ENCODE peak calls at places on chromosomes 4 and X, in seven cellular contexts. P, M, N, U, V, H and Q are unnamed samples.

GRCh38 chrX:28586291-28586690 is 955 bp upstream of the IL1RAPL1 start:
- DNase-seq in H (peak; percentile 59), V (no peak), N (peak; percentile 25), U (no peak), M (no peak), P (no peak), Q (no peak)

GRCh38 chr4:184396001-184396400 is 78.3 kb downstream of the IRF2 start:
- DNase-seq in H (no peak), N (no peak), P (peak; percentile 59), M (no peak), U (no peak), V (peak; percentile 41), Q (peak; percentile 51)

GRCh38 chrX:7111518-7111917 is 36.0 kb upstream of the STS start:
- DNase-seq in M (no peak), V (no peak), N (no peak), H (no peak), P (no peak), U (no peak), Q (no peak)

GRCh38 chr4:96145671-96146070 is 305.8 kb downstream of the PDHA2 start:
- DNase-seq in P (no peak), V (no peak), U (no peak), M (no peak), N (no peak), H (peak; percentile 34), Q (no peak)

GRCh38 chrX:23246001-23246400 is 88.6 kb upstream of the PTCHD1 start:
- DNase-seq in N (peak; percentile 55), V (no peak), U (no peak), P (no peak), M (peak; percentile 15), H (peak; percentile 4), Q (no peak)

GRCh38 chrX:137352101-137352660 is 213.7 kb upstream of the ZIC3 start:
- DNase-seq in H (no peak), V (peak; percentile 1), U (no peak), M (no peak), N (no peak), P (no peak), Q (no peak)

GRCh38 chr4:22500128-22500611 is 15.7 kb downstream of the ADGRA3 start:
- DNase-seq in P (no peak), N (no peak), M (no peak), V (no peak), U (peak; percentile 30), H (no peak), Q (no peak)

GRCh38 chrX:154812341-154813101 is 7.2 kb upstream of the MPP1 start:
- DNase-seq in M (no peak), P (no peak), V (no peak), N (no peak), H (no peak), U (no peak), Q (no peak)

GRCh38 chr4:76105652-76106051 is 31.1 kb downstream of the ART3 start:
- DNase-seq in U (no peak), H (no peak), M (no peak), N (no peak), V (no peak), P (no peak), Q (no peak)

GRCh38 chrX:84501798-84502628 is at the start of gene HDX:
- DNase-seq in V (no peak), H (peak; percentile 88), P (peak; percentile 68), U (peak; percentile 71), M (peak; percentile 74), N (peak; percentile 87), Q (peak; percentile 37)

GRCh38 chr4:140857111-140857510 is 100.9 kb upstream of the TBC1D9 start:
- DNase-seq in P (no peak), M (no peak), U (no peak), N (no peak), V (no peak), H (no peak), Q (no peak)

GRCh38 chr4:14345356-14345775 is 656.9 kb upstream of the CPEB2 start:
- DNase-seq in H (peak; percentile 39), U (no peak), M (peak; percentile 67), N (peak; percentile 48), V (no peak), P (no peak), Q (no peak)

GRCh38 chr4:60201052-60201673 is 999.0 kb upstream of the ADGRL3 start:
- DNase-seq in N (peak; percentile 57), H (peak; percentile 71), P (no peak), U (peak; percentile 61), V (peak; percentile 55), M (peak; percentile 22), Q (peak; percentile 19)

GRCh38 chr4:175090116-175090515 is 172.0 kb downstream of the ADAM29 start:
- DNase-seq in P (no peak), V (no peak), H (no peak), U (no peak), N (no peak), M (no peak), Q (no peak)

GRCh38 chr4:40199999-40200880 is 3.4 kb downstream of the RHOH start:
- DNase-seq in N (no peak), P (peak; percentile 67), H (no peak), V (peak; percentile 83), M (no peak), U (no peak), Q (peak; percentile 31)

GRCh38 chrX:144681501-144681900 is 565.8 kb upstream of the SPANXN1 start:
- DNase-seq in U (no peak), H (peak; percentile 1), P (no peak), N (peak; percentile 48), M (no peak), V (no peak), Q (no peak)

GRCh38 chr4:112213850-112214249 is 17.7 kb upstream of the AP1AR start:
- DNase-seq in V (no peak), U (no peak), H (peak; percentile 83), M (peak; percentile 75), P (no peak), N (peak; percentile 85), Q (no peak)

GRCh38 chr4:112213091-112213490 is 18.5 kb upstream of the AP1AR start:
- DNase-seq in H (no peak), N (no peak), M (no peak), P (no peak), V (peak; percentile 23), U (no peak), Q (no peak)

GRCh38 chr4:112210777-112211176 is 20.8 kb upstream of the AP1AR start:
- DNase-seq in N (no peak), U (no peak), V (no peak), M (no peak), H (no peak), P (no peak), Q (no peak)

GRCh38 chr4:112219826-112220366 is 11.7 kb upstream of the AP1AR start:
- DNase-seq in U (no peak), V (no peak), H (no peak), N (no peak), M (no peak), P (no peak), Q (no peak)

DNA sequence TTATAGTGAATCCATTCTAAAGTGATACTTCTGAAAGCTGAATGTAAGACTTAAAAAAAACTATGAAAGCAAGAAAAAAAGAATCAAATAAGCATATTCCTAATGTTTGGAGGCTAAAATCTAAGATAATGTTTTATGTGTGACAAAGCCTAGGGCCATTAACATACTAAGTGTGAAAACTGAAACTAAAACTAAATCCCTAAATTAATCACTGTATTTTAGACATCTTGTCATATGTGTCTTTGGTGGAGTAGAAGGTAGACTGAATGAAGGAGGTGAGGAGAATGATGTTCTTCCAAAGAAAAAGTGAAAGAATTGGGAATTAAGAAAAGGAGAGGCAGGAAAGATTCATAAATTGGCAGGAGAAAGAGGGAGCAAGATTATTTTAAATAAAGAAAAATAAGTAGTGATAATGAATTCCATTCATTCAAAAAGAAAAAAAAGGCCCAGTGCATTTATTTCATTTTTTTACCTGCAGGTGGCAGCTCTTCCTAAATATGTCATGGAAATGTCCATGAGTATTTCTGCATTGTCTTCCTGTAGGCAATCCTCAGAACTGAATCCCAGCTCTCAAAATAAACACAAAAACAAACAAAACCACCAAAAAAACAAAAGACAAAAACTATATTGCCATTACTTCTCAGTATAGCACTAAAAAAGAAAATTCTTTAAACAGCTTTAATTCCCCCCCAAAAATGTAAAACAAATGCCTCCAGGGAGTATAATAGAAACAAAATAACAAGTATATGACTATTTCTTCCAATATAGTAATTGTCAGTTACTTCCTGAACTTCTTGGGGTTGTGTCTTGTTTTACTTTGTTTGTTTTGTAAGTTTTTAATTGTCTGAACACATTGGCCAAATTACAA is 17.0 kb upstream of the AP1AR start:
- DNase-seq in P (no peak), N (peak; percentile 55), M (peak; percentile 19), U (no peak), H (peak; percentile 53), V (peak; percentile 51), Q (no peak)
- TF ChIP-seq CTCF in P (peak; percentile 70), N (peak; percentile 47), M (peak; percentile 74), U (no peak), H (peak; percentile 49), V (peak; percentile 84), Q (no peak)

DNA sequence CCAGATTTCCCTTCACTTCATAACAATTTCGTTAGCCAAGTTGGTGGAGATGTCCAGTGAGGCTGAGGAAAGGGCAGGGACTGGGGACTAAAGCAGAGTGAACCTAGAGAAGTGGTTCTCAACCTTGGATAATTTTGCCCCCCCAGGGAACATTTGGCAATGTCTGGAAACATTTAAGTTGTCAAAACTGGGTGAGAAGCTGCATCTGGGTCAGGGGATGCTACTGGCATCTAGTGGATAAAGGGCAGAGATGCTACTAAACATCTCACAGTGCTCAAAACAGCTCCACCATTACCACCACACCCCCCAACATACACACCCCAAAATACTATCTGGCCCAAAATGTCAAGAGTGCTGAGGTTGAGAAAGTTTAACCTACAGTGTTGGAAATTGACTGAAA is 32.0 kb upstream of the FGF16 start:
- DNase-seq in P (no peak), V (no peak), H (peak; percentile 6), N (peak; percentile 82), U (no peak), M (no peak), Q (no peak)
- TF ChIP-seq CTCF in P (no peak), V (peak; percentile 41), H (peak; percentile 5), N (peak; percentile 52), U (no peak), M (peak; percentile 30), Q (no peak)

DNA sequence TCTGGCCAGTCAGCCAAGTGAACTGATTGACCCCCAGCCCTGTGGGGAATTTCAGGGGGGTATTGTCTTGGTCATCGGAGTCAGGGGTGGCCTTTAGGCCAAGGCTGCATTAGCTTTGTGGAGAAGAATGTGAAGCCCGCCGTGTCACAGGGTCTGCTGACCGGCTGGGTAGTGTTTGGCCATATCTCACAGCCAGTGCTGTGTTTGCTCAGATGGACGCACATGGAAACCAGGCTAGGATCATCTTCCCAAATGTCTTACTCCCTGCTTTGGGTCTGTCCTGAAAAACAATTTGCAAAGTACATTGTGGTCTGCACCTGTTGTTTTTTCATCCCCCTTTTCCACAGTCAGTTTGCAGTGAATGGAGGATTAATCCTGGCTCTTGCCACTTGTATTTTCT is 13.0 kb downstream of the TMEM164 start:
- DNase-seq in N (no peak), H (no peak), U (no peak), M (no peak), V (no peak), P (no peak), Q (no peak)
- TF ChIP-seq CTCF in N (no peak), H (no peak), U (no peak), M (no peak), V (no peak), P (no peak), Q (no peak)

GRCh38 chrX:119880552-119881437 is 9.2 kb downstream of the NDUFA1 start:
- DNase-seq in H (peak; percentile 67), U (peak; percentile 35), N (peak; percentile 62), P (peak; percentile 40), V (peak; percentile 76), M (peak; percentile 52), Q (peak; percentile 56)
- TF ChIP-seq CTCF in H (peak; percentile 73), U (peak; percentile 31), N (peak; percentile 80), P (peak; percentile 54), V (peak; percentile 77), M (peak; percentile 77), Q (peak; percentile 12)